ENCODE peak calls at places on chromosomes 1 and 21, in four cellular contexts. B is endothelial cell of umbilical vein, W is adrenal gland, L is ovary. O is an unnamed sample.

GRCh38 chr1:75587692-75588091 is 23.2 kb downstream of the SLC44A5 start:
- DNase-seq in B (no peak), W (no peak), L (no peak), O (no peak)

GRCh38 chr1:156504062-156504813 is 3.7 kb upstream of the MEF2D start:
- DNase-seq in B (no peak), W (peak), L (no peak), O (no peak)

GRCh38 chr1:39204441-39205081 is at the start of gene MACF1:
- DNase-seq in B (peak), L (peak), W (peak), O (peak)

GRCh38 chr1:93723101-93723500 is 41.5 kb upstream of the BCAR3 start:
- DNase-seq in L (no peak), B (no peak), W (no peak), O (peak)

GRCh38 chr1:29696656-29697390 is 460.5 kb downstream of the PTPRU start:
- DNase-seq in B (no peak), W (no peak), L (no peak), O (no peak)

GRCh38 chr1:157201767-157202166 is 63.6 kb upstream of the ETV3 start:
- DNase-seq in L (no peak), W (no peak), B (no peak), O (no peak)

GRCh38 chr1:227140376-227140775 is 177.9 kb downstream of the CDC42BPA start:
- DNase-seq in B (no peak), L (no peak), W (no peak), O (no peak)

GRCh38 chr1:150155413-150156071 is 5.8 kb downstream of the PLEKHO1 start:
- DNase-seq in L (no peak), B (no peak), W (no peak), O (no peak)

GRCh38 chr1:29503441-29503840 is 267.1 kb downstream of the PTPRU start:
- DNase-seq in B (no peak), L (no peak), W (no peak), O (no peak)

GRCh38 chr1:50959303-50959912 is 659 bp downstream of the FAF1 start:
- DNase-seq in L (peak), B (peak), W (peak), O (no peak)

GRCh38 chr21:44024895-44025353 is 12.8 kb downstream of the TRAPPC10 start:
- DNase-seq in W (peak), L (peak), B (peak), O (no peak)

GRCh38 chr1:6579374-6580118 is at the start of gene ZBTB48:
- DNase-seq in L (peak), B (peak), W (peak), O (peak)

GRCh38 chr1:147177611-147178370 is 5.5 kb upstream of the PRKAB2 start:
- DNase-seq in B (no peak), W (peak), L (no peak), O (no peak)

GRCh38 chr1:208324005-208324404 is 79.8 kb upstream of the PLXNA2 start:
- DNase-seq in B (no peak), W (no peak), L (no peak), O (no peak)

GRCh38 chr1:228804640-228805413 is 69.5 kb downstream of the RHOU start:
- DNase-seq in W (no peak), B (no peak), L (no peak), O (no peak)

GRCh38 chr1:52186449-52186848 is 44.6 kb downstream of the ZFYVE9 start:
- DNase-seq in W (no peak), B (no peak), L (no peak), O (no peak)

GRCh38 chr1:81679972-81680371 is 120.8 kb upstream of the ADGRL2 start:
- DNase-seq in B (no peak), L (no peak), W (no peak), O (no peak)

GRCh38 chr1:198833706-198834497 is 195.1 kb downstream of the PTPRC start:
- DNase-seq in L (no peak), W (no peak), B (no peak), O (no peak)

GRCh38 chr1:94898486-94899385 is 28.2 kb downstream of the CNN3 start:
- DNase-seq in L (no peak), B (no peak), W (no peak), O (no peak)

GRCh38 chr21:37873655-37874054 is 42.6 kb downstream of the KCNJ6 start:
- DNase-seq in W (no peak), B (peak), L (no peak), O (no peak)

GRCh38 chr1:77313491-77313890 is 31.7 kb downstream of the AK5 start:
- DNase-seq in B (peak), W (peak), L (no peak), O (no peak)

GRCh38 chr1:3504151-3504822 is 49.8 kb downstream of the ARHGEF16 start:
- DNase-seq in L (no peak), B (peak), W (no peak), O (peak)

GRCh38 chr1:8864713-8865397 is 13.6 kb downstream of the ENO1 start:
- DNase-seq in B (no peak), W (no peak), L (no peak), O (no peak)

DNA sequence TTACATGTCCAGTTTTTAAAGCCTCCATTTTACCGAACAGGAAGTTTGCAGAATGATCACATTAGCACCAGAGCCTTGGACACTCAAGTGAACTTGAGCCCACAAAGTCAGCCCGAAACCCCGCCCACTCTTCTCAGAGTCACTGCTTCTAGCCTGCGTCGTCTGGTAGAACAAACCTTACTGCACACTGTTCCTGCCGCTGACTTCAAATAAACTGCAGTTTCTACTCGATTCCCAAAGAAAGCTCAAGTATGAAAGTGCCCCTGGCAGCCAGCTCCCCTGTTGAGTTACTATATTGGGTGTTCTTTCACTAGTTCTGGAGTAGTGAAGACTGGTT is 164.7 kb downstream of the GALNT2 start:
- DNase-seq in L (peak), W (peak), B (no peak), O (no peak)
- TF ChIP-seq POLR2A in L (no peak), W (no peak), B (no peak), O (no peak)

GRCh38 chr1:41490911-41491310 is 6.4 kb upstream of the EDN2 start:
- DNase-seq in W (no peak), B (no peak), L (no peak), O (no peak)
- TF ChIP-seq POLR2A in W (no peak), B (no peak), L (no peak), O (no peak)

GRCh38 chr1:230875370-230875769 is 7.0 kb upstream of the C1orf198 start:
- DNase-seq in B (no peak), L (no peak), W (no peak), O (no peak)
- TF ChIP-seq POLR2A in B (no peak), L (no peak), W (no peak), O (no peak)

GRCh38 chr1:32612189-32612881 is 38.0 kb downstream of the ZBTB8OS start:
- DNase-seq in W (peak), B (peak), L (peak), O (peak)
- TF ChIP-seq POLR2A in W (peak), B (peak), L (no peak), O (peak)

GRCh38 chr1:181424786-181425403 is 58.4 kb upstream of the CACNA1E start:
- DNase-seq in L (peak), W (peak), B (peak), O (peak)
- TF ChIP-seq POLR2A in L (no peak), W (no peak), B (no peak), O (no peak)

DNA sequence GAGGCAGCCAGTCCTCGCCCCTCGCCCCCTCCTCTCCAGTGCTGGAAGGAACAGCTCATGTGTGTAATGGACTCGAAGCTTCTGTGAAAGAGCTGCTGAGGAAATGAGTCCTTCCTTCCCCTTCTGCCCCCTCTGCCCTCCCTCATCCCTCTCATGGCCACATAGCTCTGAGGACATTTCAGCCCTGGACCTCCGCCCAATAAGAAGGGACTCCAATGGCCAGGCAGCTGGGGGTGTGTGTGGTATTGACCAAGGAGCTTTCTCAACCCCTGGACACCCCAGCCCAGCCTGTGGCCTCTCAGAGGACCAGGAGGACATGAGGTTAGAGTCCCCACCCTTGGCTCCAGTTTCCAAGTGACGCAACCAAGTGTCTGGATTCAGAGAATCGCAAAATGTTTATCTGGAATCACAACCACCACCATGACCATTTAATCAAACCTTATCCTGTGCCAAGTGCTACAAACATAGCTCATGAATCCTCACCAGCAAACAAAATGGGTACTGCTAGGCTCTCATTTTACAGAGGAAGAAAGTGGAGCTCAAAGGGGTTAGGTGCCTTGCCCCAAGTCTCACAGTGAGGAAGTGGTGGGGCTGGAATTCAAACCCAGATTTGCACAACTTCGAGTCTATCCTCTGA is 47.8 kb upstream of the ECE1 start:
- DNase-seq in B (peak), L (peak), W (peak), O (no peak)
- TF ChIP-seq POLR2A in B (no peak), L (no peak), W (no peak), O (no peak)

GRCh38 chr1:17225140-17225539 is 20.2 kb downstream of the PADI1 start:
- DNase-seq in L (no peak), W (no peak), B (no peak), O (no peak)
- TF ChIP-seq POLR2A in L (no peak), W (no peak), B (no peak), O (no peak)

GRCh38 chr1:153922838-153923652 is at the start of gene GATAD2B:
- DNase-seq in L (peak), B (peak), W (peak), O (peak)

GRCh38 chr1:153921080-153921802 is 1.5 kb downstream of the GATAD2B start:
- DNase-seq in W (no peak), L (no peak), B (peak), O (no peak)

GRCh38 chr1:153919879-153920852 is 2.6 kb downstream of the GATAD2B start:
- DNase-seq in B (peak), L (no peak), W (no peak), O (no peak)

GRCh38 chr1:153921803-153922075 is 1.0 kb downstream of the GATAD2B start:
- DNase-seq in B (peak), W (no peak), L (no peak), O (no peak)

GRCh38 chr1:153922076-153922837 is 515 bp downstream of the GATAD2B start:
- DNase-seq in B (no peak), L (peak), W (peak), O (no peak)
- TF ChIP-seq POLR2A in B (no peak), L (no peak), W (no peak), O (no peak)

GRCh38 chr1:43350976-43351375 is 7.8 kb upstream of the CDC20 start:
- DNase-seq in L (no peak), B (no peak), W (no peak), O (no peak)

GRCh38 chr1:43346636-43347035 is 9.0 kb downstream of the MPL start:
- DNase-seq in B (no peak), W (no peak), L (no peak), O (no peak)

GRCh38 chr1:43348343-43348808 is 10.4 kb upstream of the CDC20 start:
- DNase-seq in B (no peak), L (no peak), W (no peak), O (no peak)

GRCh38 chr1:43349594-43350306 is 9.0 kb upstream of the CDC20 start:
- DNase-seq in W (no peak), B (no peak), L (no peak), O (no peak)

GRCh38 chr1:43348809-43349593 is 9.8 kb upstream of the CDC20 start:
- DNase-seq in B (peak), W (peak), L (peak), O (peak)
- TF ChIP-seq POLR2A in B (peak), W (peak), L (peak), O (peak)

DNA sequence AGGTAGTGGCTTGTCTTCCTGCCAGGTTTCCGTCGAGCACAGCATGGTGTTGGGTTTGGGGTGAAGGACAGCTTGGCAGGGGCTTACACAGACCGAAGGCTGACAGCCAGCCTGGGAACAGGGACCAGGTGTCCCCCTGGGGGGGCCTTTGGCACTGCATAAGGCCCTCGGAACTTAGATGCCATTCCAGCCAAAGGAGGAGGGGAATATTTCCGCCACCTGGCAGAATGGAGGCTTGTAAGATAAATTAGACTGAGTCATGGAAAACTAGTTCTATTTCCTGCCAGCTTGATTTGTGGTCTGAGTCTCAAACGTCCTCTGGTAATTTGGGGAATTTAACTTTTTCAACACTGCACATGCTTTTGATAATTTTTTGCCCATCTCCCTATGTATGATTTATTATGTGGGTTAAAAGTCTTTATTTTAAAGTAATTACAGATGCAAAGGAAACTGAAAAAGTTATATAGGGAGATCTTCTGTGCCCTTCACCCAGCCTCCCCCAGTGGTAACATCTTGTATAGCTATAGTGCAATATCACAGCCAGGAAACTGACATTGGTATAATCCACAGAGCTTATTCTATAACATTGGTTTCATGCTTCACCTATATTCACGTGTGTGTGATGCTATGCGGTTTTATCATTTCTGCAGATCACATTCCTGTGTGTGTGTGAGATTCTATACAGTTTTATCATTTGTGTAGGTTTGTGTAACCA is 11.5 kb upstream of the TMEM51 start:
- DNase-seq in L (peak), W (peak), B (peak), O (peak)
- TF ChIP-seq POLR2A in L (no peak), W (no peak), B (no peak), O (no peak)